ENCODE peak calls at places on chromosome 9, in nine cellular contexts. Q, A, F, S, O, Y, W, B and P are unnamed samples.

GRCh38 chr9:132877818-132878694 is at the start of gene AK8:
- DNase-seq in Q (peak; percentile 39), A (peak; percentile 26), F (peak; percentile 76), S (peak; percentile 88), O (peak; percentile 61), Y (peak; percentile 61), W (peak; percentile 69), B (peak; percentile 91), P (peak; percentile 74)

GRCh38 chr9:112112941-112113399 is 62.1 kb downstream of the SUSD1 start:
- DNase-seq in Q (peak; percentile 43), A (peak; percentile 6), F (peak; percentile 13), S (no peak), O (peak; percentile 34), Y (peak; percentile 3), W (no peak), B (peak; percentile 30), P (peak; percentile 44)

GRCh38 chr9:115008536-115008935 is 78.1 kb upstream of the TNFSF8 start:
- DNase-seq in Q (peak; percentile 90), A (no peak), F (peak; percentile 38), S (no peak), O (peak; percentile 23), Y (no peak), W (no peak), B (peak; percentile 89), P (no peak)

GRCh38 chr9:137365056-137365455 is 57.9 kb downstream of the EXD3 start:
- DNase-seq in Q (no peak), A (no peak), F (no peak), S (no peak), O (no peak), Y (no peak), W (no peak), B (no peak), P (no peak)

GRCh38 chr9:70113403-70114022 is 69.9 kb downstream of the MAMDC2 start:
- DNase-seq in Q (peak; percentile 64), A (no peak), F (peak; percentile 48), S (peak; percentile 40), O (peak; percentile 53), Y (no peak), W (no peak), B (peak; percentile 86), P (peak; percentile 67)

GRCh38 chr9:37575921-37576721 is at the start of gene FBXO10:
- DNase-seq in Q (peak; percentile 46), A (peak; percentile 87), F (peak; percentile 53), S (peak; percentile 86), O (peak; percentile 52), Y (peak; percentile 23), W (peak; percentile 12), B (peak; percentile 90), P (peak; percentile 80)

GRCh38 chr9:107208121-107208520 is 75.0 kb upstream of the RAD23B start:
- DNase-seq in Q (no peak), A (no peak), F (no peak), S (no peak), O (no peak), Y (no peak), W (no peak), B (peak; percentile 67), P (no peak)

GRCh38 chr9:68732405-68733020 is 27.5 kb downstream of the PIP5K1B start:
- DNase-seq in Q (no peak), A (no peak), F (no peak), S (no peak), O (no peak), Y (no peak), W (no peak), B (no peak), P (no peak)

GRCh38 chr9:134637696-134638502 is 3.7 kb upstream of the COL5A1 start:
- DNase-seq in Q (no peak), A (no peak), F (no peak), S (no peak), O (no peak), Y (no peak), W (no peak), B (no peak), P (no peak)

GRCh38 chr9:92808726-92809451 is 44.3 kb upstream of the BICD2 start:
- DNase-seq in Q (peak; percentile 26), A (peak; percentile 63), F (peak; percentile 75), S (peak; percentile 89), O (peak; percentile 49), Y (peak; percentile 17), W (no peak), B (peak; percentile 91), P (peak; percentile 61)

GRCh38 chr9:87656485-87656884 is 69.4 kb upstream of the CTSL start:
- DNase-seq in Q (no peak), A (no peak), F (no peak), S (no peak), O (no peak), Y (no peak), W (no peak), B (peak; percentile 53), P (no peak)

GRCh38 chr9:33489070-33489469 is 15.3 kb upstream of the NOL6 start:
- DNase-seq in Q (no peak), A (no peak), F (no peak), S (no peak), O (no peak), Y (no peak), W (no peak), B (peak; percentile 86), P (no peak)

GRCh38 chr9:90107021-90107771 is 502.4 kb downstream of the GADD45G start:
- DNase-seq in Q (peak; percentile 47), A (peak; percentile 84), F (no peak), S (no peak), O (peak; percentile 98), Y (no peak), W (no peak), B (no peak), P (peak; percentile 55)

GRCh38 chr9:125600194-125600593 is 106.8 kb downstream of the MAPKAP1 start:
- DNase-seq in Q (no peak), A (no peak), F (no peak), S (no peak), O (no peak), Y (no peak), W (no peak), B (peak; percentile 9), P (no peak)

GRCh38 chr9:68740561-68740960 is 35.5 kb downstream of the PIP5K1B start:
- DNase-seq in Q (no peak), A (no peak), F (no peak), S (no peak), O (no peak), Y (no peak), W (no peak), B (no peak), P (peak; percentile 49)

GRCh38 chr9:450057-450456 is 235.4 kb downstream of the DOCK8 start:
- DNase-seq in Q (no peak), A (no peak), F (no peak), S (no peak), O (no peak), Y (no peak), W (no peak), B (no peak), P (no peak)

GRCh38 chr9:128920381-128921058 is at the start of gene PHYHD1:
- DNase-seq in Q (no peak), A (peak; percentile 81), F (no peak), S (no peak), O (peak; percentile 39), Y (no peak), W (no peak), B (peak; percentile 96), P (peak; percentile 11)